ENCODE peak calls at places on chromosomes 7 and 10, in ten cellular contexts. One of them, this sample, is unnamed.

GRCh38 chr10:89683911-89684310 is 17.5 kb upstream of the KIF20B start:
- DNase-seq in GM19239: no peak
- DNase-seq in ACHN: no peak
- DNase-seq in stimulated activated naive CD8-positive, alpha-beta T cell treated with anti-CD3 and anti-CD28 coated beads, Interleukin-15, amount 100 ng/mL, for 72 hours: no peak
- DNase-seq in A549: no peak
- DNase-seq in activated CD8-positive, alpha-beta memory T cell treated with anti-CD3 and anti-CD28 coated beads for 24 hours: no peak
- DNase-seq in heart right ventricle: no peak
- DNase-seq in stimulated activated CD8-positive, alpha-beta memory T cell treated with anti-CD3 and anti-CD28 coated beads, Interleukin-12 subunit alpha, Interleukin-12 subunit beta, amount 100 ng/mL, for 4 hours: no peak
- DNase-seq in NCI-H1092 treated with DMSO at 0.1 percent for 48 hours: no peak
- DNase-seq in adrenal gland: no peak
- DNase-seq in this sample: no peak

GRCh38 chr7:96931891-96932290 is 73.5 kb upstream of the DLX6 start:
- DNase-seq in GM19239: no peak
- DNase-seq in ACHN: no peak
- DNase-seq in stimulated activated naive CD8-positive, alpha-beta T cell treated with anti-CD3 and anti-CD28 coated beads, Interleukin-15, amount 100 ng/mL, for 72 hours: no peak
- DNase-seq in A549: no peak
- DNase-seq in activated CD8-positive, alpha-beta memory T cell treated with anti-CD3 and anti-CD28 coated beads for 24 hours: no peak
- DNase-seq in heart right ventricle: no peak
- DNase-seq in stimulated activated CD8-positive, alpha-beta memory T cell treated with anti-CD3 and anti-CD28 coated beads, Interleukin-12 subunit alpha, Interleukin-12 subunit beta, amount 100 ng/mL, for 4 hours: no peak
- DNase-seq in NCI-H1092 treated with DMSO at 0.1 percent for 48 hours: no peak
- DNase-seq in adrenal gland: no peak
- DNase-seq in this sample: no peak

GRCh38 chr7:116802784-116803183 is 59.6 kb upstream of the CAPZA2 start:
- DNase-seq in GM19239: peak
- DNase-seq in ACHN: peak
- DNase-seq in stimulated activated naive CD8-positive, alpha-beta T cell treated with anti-CD3 and anti-CD28 coated beads, Interleukin-15, amount 100 ng/mL, for 72 hours: peak
- DNase-seq in A549: peak
- DNase-seq in activated CD8-positive, alpha-beta memory T cell treated with anti-CD3 and anti-CD28 coated beads for 24 hours: no peak
- DNase-seq in heart right ventricle: peak
- DNase-seq in stimulated activated CD8-positive, alpha-beta memory T cell treated with anti-CD3 and anti-CD28 coated beads, Interleukin-12 subunit alpha, Interleukin-12 subunit beta, amount 100 ng/mL, for 4 hours: no peak
- DNase-seq in NCI-H1092 treated with DMSO at 0.1 percent for 48 hours: peak
- DNase-seq in adrenal gland: no peak
- DNase-seq in this sample: peak

GRCh38 chr10:113073549-113074189 is 123.6 kb downstream of the TCF7L2 start:
- DNase-seq in GM19239: no peak
- DNase-seq in ACHN: peak
- DNase-seq in stimulated activated naive CD8-positive, alpha-beta T cell treated with anti-CD3 and anti-CD28 coated beads, Interleukin-15, amount 100 ng/mL, for 72 hours: no peak
- DNase-seq in A549: peak
- DNase-seq in activated CD8-positive, alpha-beta memory T cell treated with anti-CD3 and anti-CD28 coated beads for 24 hours: no peak
- DNase-seq in heart right ventricle: peak
- DNase-seq in stimulated activated CD8-positive, alpha-beta memory T cell treated with anti-CD3 and anti-CD28 coated beads, Interleukin-12 subunit alpha, Interleukin-12 subunit beta, amount 100 ng/mL, for 4 hours: no peak
- DNase-seq in NCI-H1092 treated with DMSO at 0.1 percent for 48 hours: no peak
- DNase-seq in adrenal gland: peak
- DNase-seq in this sample: no peak

GRCh38 chr7:139121-139520 is 53.2 kb upstream of the FAM20C start:
- DNase-seq in GM19239: no peak
- DNase-seq in ACHN: no peak
- DNase-seq in stimulated activated naive CD8-positive, alpha-beta T cell treated with anti-CD3 and anti-CD28 coated beads, Interleukin-15, amount 100 ng/mL, for 72 hours: no peak
- DNase-seq in A549: no peak
- DNase-seq in activated CD8-positive, alpha-beta memory T cell treated with anti-CD3 and anti-CD28 coated beads for 24 hours: no peak
- DNase-seq in heart right ventricle: no peak
- DNase-seq in stimulated activated CD8-positive, alpha-beta memory T cell treated with anti-CD3 and anti-CD28 coated beads, Interleukin-12 subunit alpha, Interleukin-12 subunit beta, amount 100 ng/mL, for 4 hours: no peak
- DNase-seq in NCI-H1092 treated with DMSO at 0.1 percent for 48 hours: no peak
- DNase-seq in adrenal gland: no peak
- DNase-seq in this sample: no peak

GRCh38 chr10:18601321-18601720 is 50.1 kb downstream of the NSUN6 start:
- DNase-seq in GM19239: no peak
- DNase-seq in ACHN: no peak
- DNase-seq in stimulated activated naive CD8-positive, alpha-beta T cell treated with anti-CD3 and anti-CD28 coated beads, Interleukin-15, amount 100 ng/mL, for 72 hours: no peak
- DNase-seq in A549: peak
- DNase-seq in activated CD8-positive, alpha-beta memory T cell treated with anti-CD3 and anti-CD28 coated beads for 24 hours: no peak
- DNase-seq in heart right ventricle: no peak
- DNase-seq in stimulated activated CD8-positive, alpha-beta memory T cell treated with anti-CD3 and anti-CD28 coated beads, Interleukin-12 subunit alpha, Interleukin-12 subunit beta, amount 100 ng/mL, for 4 hours: no peak
- DNase-seq in NCI-H1092 treated with DMSO at 0.1 percent for 48 hours: no peak
- DNase-seq in adrenal gland: no peak
- DNase-seq in this sample: no peak

GRCh38 chr7:19749658-19750057 is 23.8 kb downstream of the TMEM196 start:
- DNase-seq in GM19239: no peak
- DNase-seq in ACHN: no peak
- DNase-seq in stimulated activated naive CD8-positive, alpha-beta T cell treated with anti-CD3 and anti-CD28 coated beads, Interleukin-15, amount 100 ng/mL, for 72 hours: no peak
- DNase-seq in A549: no peak
- DNase-seq in activated CD8-positive, alpha-beta memory T cell treated with anti-CD3 and anti-CD28 coated beads for 24 hours: no peak
- DNase-seq in heart right ventricle: no peak
- DNase-seq in stimulated activated CD8-positive, alpha-beta memory T cell treated with anti-CD3 and anti-CD28 coated beads, Interleukin-12 subunit alpha, Interleukin-12 subunit beta, amount 100 ng/mL, for 4 hours: no peak
- DNase-seq in NCI-H1092 treated with DMSO at 0.1 percent for 48 hours: no peak
- DNase-seq in adrenal gland: no peak
- DNase-seq in this sample: no peak

GRCh38 chr10:122062831-122063674 is 74.1 kb downstream of the TACC2 start:
- DNase-seq in GM19239: no peak
- DNase-seq in ACHN: peak
- DNase-seq in stimulated activated naive CD8-positive, alpha-beta T cell treated with anti-CD3 and anti-CD28 coated beads, Interleukin-15, amount 100 ng/mL, for 72 hours: no peak
- DNase-seq in A549: peak
- DNase-seq in activated CD8-positive, alpha-beta memory T cell treated with anti-CD3 and anti-CD28 coated beads for 24 hours: no peak
- DNase-seq in heart right ventricle: peak
- DNase-seq in stimulated activated CD8-positive, alpha-beta memory T cell treated with anti-CD3 and anti-CD28 coated beads, Interleukin-12 subunit alpha, Interleukin-12 subunit beta, amount 100 ng/mL, for 4 hours: no peak
- DNase-seq in NCI-H1092 treated with DMSO at 0.1 percent for 48 hours: peak
- DNase-seq in adrenal gland: peak
- DNase-seq in this sample: no peak

GRCh38 chr10:27699778-27700177 is 45.8 kb downstream of the MKX start:
- DNase-seq in GM19239: no peak
- DNase-seq in ACHN: no peak
- DNase-seq in stimulated activated naive CD8-positive, alpha-beta T cell treated with anti-CD3 and anti-CD28 coated beads, Interleukin-15, amount 100 ng/mL, for 72 hours: no peak
- DNase-seq in A549: no peak
- DNase-seq in activated CD8-positive, alpha-beta memory T cell treated with anti-CD3 and anti-CD28 coated beads for 24 hours: no peak
- DNase-seq in heart right ventricle: no peak
- DNase-seq in stimulated activated CD8-positive, alpha-beta memory T cell treated with anti-CD3 and anti-CD28 coated beads, Interleukin-12 subunit alpha, Interleukin-12 subunit beta, amount 100 ng/mL, for 4 hours: no peak
- DNase-seq in NCI-H1092 treated with DMSO at 0.1 percent for 48 hours: no peak
- DNase-seq in adrenal gland: no peak
- DNase-seq in this sample: no peak

GRCh38 chr10:21732067-21732772 is 198.2 kb downstream of the MLLT10 start:
- DNase-seq in GM19239: peak
- DNase-seq in ACHN: peak
- DNase-seq in stimulated activated naive CD8-positive, alpha-beta T cell treated with anti-CD3 and anti-CD28 coated beads, Interleukin-15, amount 100 ng/mL, for 72 hours: peak
- DNase-seq in A549: peak
- DNase-seq in activated CD8-positive, alpha-beta memory T cell treated with anti-CD3 and anti-CD28 coated beads for 24 hours: no peak
- DNase-seq in heart right ventricle: peak
- DNase-seq in stimulated activated CD8-positive, alpha-beta memory T cell treated with anti-CD3 and anti-CD28 coated beads, Interleukin-12 subunit alpha, Interleukin-12 subunit beta, amount 100 ng/mL, for 4 hours: no peak
- DNase-seq in NCI-H1092 treated with DMSO at 0.1 percent for 48 hours: peak
- DNase-seq in adrenal gland: peak
- DNase-seq in this sample: peak

GRCh38 chr7:122307228-122307619 is 2.7 kb upstream of the FEZF1 start:
- DNase-seq in GM19239: no peak
- DNase-seq in ACHN: no peak
- DNase-seq in stimulated activated naive CD8-positive, alpha-beta T cell treated with anti-CD3 and anti-CD28 coated beads, Interleukin-15, amount 100 ng/mL, for 72 hours: no peak
- DNase-seq in A549: no peak
- DNase-seq in activated CD8-positive, alpha-beta memory T cell treated with anti-CD3 and anti-CD28 coated beads for 24 hours: no peak
- DNase-seq in heart right ventricle: no peak
- DNase-seq in stimulated activated CD8-positive, alpha-beta memory T cell treated with anti-CD3 and anti-CD28 coated beads, Interleukin-12 subunit alpha, Interleukin-12 subunit beta, amount 100 ng/mL, for 4 hours: no peak
- DNase-seq in NCI-H1092 treated with DMSO at 0.1 percent for 48 hours: no peak
- DNase-seq in adrenal gland: no peak
- DNase-seq in this sample: no peak

GRCh38 chr10:128043259-128044045 is 82.8 kb downstream of the MKI67 start:
- DNase-seq in GM19239: no peak
- DNase-seq in ACHN: no peak
- DNase-seq in stimulated activated naive CD8-positive, alpha-beta T cell treated with anti-CD3 and anti-CD28 coated beads, Interleukin-15, amount 100 ng/mL, for 72 hours: no peak
- DNase-seq in A549: no peak
- DNase-seq in activated CD8-positive, alpha-beta memory T cell treated with anti-CD3 and anti-CD28 coated beads for 24 hours: no peak
- DNase-seq in heart right ventricle: no peak
- DNase-seq in stimulated activated CD8-positive, alpha-beta memory T cell treated with anti-CD3 and anti-CD28 coated beads, Interleukin-12 subunit alpha, Interleukin-12 subunit beta, amount 100 ng/mL, for 4 hours: no peak
- DNase-seq in NCI-H1092 treated with DMSO at 0.1 percent for 48 hours: no peak
- DNase-seq in adrenal gland: no peak
- DNase-seq in this sample: no peak